ENCODE peak calls at places on chromosomes 13 and 19, in six cellular contexts. U is neuronal stem cell, Z is mesenchymal stem cell, G is IMR-90, E is trophoblast cell, O is H1. B is an unnamed sample.

GRCh38 chr13:26007774-26008173 is 44.0 kb downstream of the SHISA2 start:
- DNase-seq in U (no peak), Z (peak; percentile 30), G (no peak), E (no peak), O (no peak), B (no peak)

GRCh38 chr19:2716722-2717637 is 4.2 kb downstream of the DIRAS1 start:
- DNase-seq in U (no peak), Z (no peak), G (no peak), E (no peak), O (no peak), B (no peak)

GRCh38 chr19:12778020-12778904 is 2.9 kb upstream of the HOOK2 start:
- DNase-seq in U (no peak), Z (peak; percentile 94), G (peak; percentile 75), E (no peak), O (peak; percentile 76), B (peak; percentile 63)

GRCh38 chr19:44182145-44182544 is 17.2 kb downstream of the ZNF226 start:
- DNase-seq in U (no peak), Z (no peak), G (no peak), E (no peak), O (no peak), B (no peak)

GRCh38 chr19:4139614-4140236 is 13.7 kb upstream of the CREB3L3 start:
- DNase-seq in U (peak; percentile 48), Z (peak; percentile 60), G (peak; percentile 31), E (peak; percentile 83), O (peak; percentile 99), B (peak; percentile 90)

GRCh38 chr19:53977991-53978731 is 13.3 kb upstream of the CACNG6 start:
- DNase-seq in U (peak; percentile 98), Z (peak; percentile 81), G (peak; percentile 84), E (no peak), O (peak; percentile 97), B (peak; percentile 99)

GRCh38 chr19:51146751-51147150 is 4.7 kb downstream of the SIGLEC7 start:
- DNase-seq in U (no peak), Z (no peak), G (no peak), E (no peak), O (no peak), B (no peak)

GRCh38 chr13:26062853-26063444 is 11.1 kb upstream of the SHISA2 start:
- DNase-seq in U (peak; percentile 45), Z (peak; percentile 74), G (peak; percentile 33), E (peak; percentile 24), O (no peak), B (no peak)

GRCh38 chr13:114065926-114066774 is 66.3 kb downstream of the RASA3 start:
- DNase-seq in U (no peak), Z (no peak), G (no peak), E (no peak), O (no peak), B (no peak)

GRCh38 chr19:30932854-30933253 is 416.4 kb downstream of the TSHZ3 start:
- DNase-seq in U (no peak), Z (no peak), G (no peak), E (no peak), O (no peak), B (no peak)

GRCh38 chr13:35549481-35549880 is 73.0 kb upstream of the MAB21L1 start:
- DNase-seq in U (no peak), Z (peak; percentile 19), G (peak; percentile 43), E (no peak), O (no peak), B (no peak)

GRCh38 chr13:95226932-95227718 is 74.1 kb downstream of the ABCC4 start:
- DNase-seq in U (no peak), Z (peak; percentile 31), G (no peak), E (no peak), O (no peak), B (no peak)

GRCh38 chr13:28355822-28356371 is 139.0 kb downstream of the FLT1 start:
- DNase-seq in U (no peak), Z (peak; percentile 96), G (peak; percentile 86), E (no peak), O (no peak), B (no peak)

GRCh38 chr13:76836311-76836710 is 49.9 kb downstream of the KCTD12 start:
- DNase-seq in U (no peak), Z (peak; percentile 34), G (peak; percentile 70), E (no peak), O (no peak), B (no peak)

GRCh38 chr19:29760752-29761502 is 45.9 kb upstream of the C19orf12 start:
- DNase-seq in U (no peak), Z (no peak), G (no peak), E (no peak), O (no peak), B (no peak)

GRCh38 chr19:29767039-29767735 is 44.6 kb upstream of the CCNE1 start:
- DNase-seq in U (no peak), Z (no peak), G (no peak), E (peak; percentile 82), O (no peak), B (no peak)

GRCh38 chr19:29766100-29766499 is 45.7 kb upstream of the CCNE1 start:
- DNase-seq in U (no peak), Z (no peak), G (no peak), E (no peak), O (no peak), B (no peak)

GRCh38 chr19:29761575-29762225 is 46.6 kb upstream of the C19orf12 start:
- DNase-seq in U (no peak), Z (no peak), G (no peak), E (no peak), O (no peak), B (no peak)

DNA sequence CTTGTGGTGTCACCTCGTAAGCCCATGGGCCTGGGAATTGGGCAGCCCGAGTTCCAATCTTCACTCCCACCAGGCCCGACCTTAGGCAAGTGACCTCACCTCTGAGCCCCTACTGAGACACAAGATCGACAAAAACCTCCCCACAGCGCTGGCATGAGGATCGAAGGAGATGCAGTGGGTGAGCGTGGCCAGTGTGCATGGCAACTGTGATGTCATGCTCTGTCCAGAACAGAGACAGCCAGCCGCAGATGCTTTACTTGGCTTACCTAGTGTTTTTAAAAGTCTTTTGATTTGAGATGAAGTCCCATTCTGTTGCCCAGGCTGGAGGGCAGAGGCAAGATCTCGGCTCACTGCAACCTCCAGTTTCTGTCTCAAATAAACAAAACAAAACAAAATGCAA is 47.5 kb upstream of the CCNE1 start:
- DNase-seq in U (no peak), Z (no peak), G (no peak), E (peak; percentile 41), O (no peak), B (no peak)
- H3K14ac ChIP-seq in U (no peak overlapping the region), Z (no peak overlapping the region), G (no peak overlapping the region), E (no peak overlapping the region), O (no peak overlapping the region), B (no peak overlapping the region)

GRCh38 chr19:29694166-29694565 is 20.9 kb downstream of the C19orf12 start:
- DNase-seq in U (no peak), Z (no peak), G (no peak), E (no peak), O (no peak), B (no peak)

GRCh38 chr19:29699861-29700260 is 15.2 kb downstream of the C19orf12 start:
- DNase-seq in U (no peak), Z (no peak), G (no peak), E (no peak), O (no peak), B (no peak)

GRCh38 chr19:29694669-29695627 is 20.1 kb downstream of the C19orf12 start:
- DNase-seq in U (peak; percentile 59), Z (peak; percentile 75), G (peak; percentile 70), E (peak; percentile 78), O (peak; percentile 92), B (peak; percentile 88)

GRCh38 chr19:29697523-29698261 is 17.4 kb downstream of the C19orf12 start:
- DNase-seq in U (no peak), Z (no peak), G (no peak), E (no peak), O (no peak), B (no peak)

DNA sequence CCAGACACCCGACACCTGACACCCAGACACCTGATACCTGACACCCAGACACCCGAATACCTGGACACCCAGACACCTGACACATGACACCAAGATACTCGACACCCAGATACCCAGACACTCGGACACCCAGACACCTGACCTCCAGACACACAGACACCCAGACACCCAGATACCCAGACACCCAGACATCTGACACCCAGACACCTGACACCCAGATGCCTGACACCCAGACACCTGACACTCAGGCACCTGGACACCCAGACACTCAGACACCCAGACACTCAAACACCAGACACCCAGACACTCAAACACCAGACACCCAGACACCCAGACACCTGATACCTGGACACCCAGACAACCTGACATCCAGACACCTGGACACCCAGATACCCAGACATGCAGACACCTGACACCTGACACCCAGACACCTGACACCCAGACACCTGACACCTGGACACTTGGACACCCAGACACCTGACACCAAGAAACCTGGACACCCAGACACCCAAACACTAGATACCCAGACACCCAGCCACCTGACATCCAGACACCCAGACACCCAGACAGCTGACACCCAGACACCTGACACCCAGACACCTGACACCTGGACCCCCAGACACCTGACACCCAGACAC is 18.9 kb downstream of the C19orf12 start:
- DNase-seq in U (no peak), Z (no peak), G (no peak), E (no peak), O (no peak), B (no peak)
- H3K14ac ChIP-seq in U (no peak overlapping the region), Z (no peak overlapping the region), G (no peak overlapping the region), E (no peak overlapping the region), O (no peak overlapping the region), B (no peak overlapping the region)

GRCh38 chr13:21871302-21871862 is 200.5 kb downstream of the FGF9 start:
- DNase-seq in U (no peak), Z (no peak), G (no peak), E (no peak), O (no peak), B (no peak)
- H3K14ac ChIP-seq in U (no peak overlapping the region), Z (no peak overlapping the region), G (no peak overlapping the region), E (no peak overlapping the region), O (no peak overlapping the region), B (no peak overlapping the region)

DNA sequence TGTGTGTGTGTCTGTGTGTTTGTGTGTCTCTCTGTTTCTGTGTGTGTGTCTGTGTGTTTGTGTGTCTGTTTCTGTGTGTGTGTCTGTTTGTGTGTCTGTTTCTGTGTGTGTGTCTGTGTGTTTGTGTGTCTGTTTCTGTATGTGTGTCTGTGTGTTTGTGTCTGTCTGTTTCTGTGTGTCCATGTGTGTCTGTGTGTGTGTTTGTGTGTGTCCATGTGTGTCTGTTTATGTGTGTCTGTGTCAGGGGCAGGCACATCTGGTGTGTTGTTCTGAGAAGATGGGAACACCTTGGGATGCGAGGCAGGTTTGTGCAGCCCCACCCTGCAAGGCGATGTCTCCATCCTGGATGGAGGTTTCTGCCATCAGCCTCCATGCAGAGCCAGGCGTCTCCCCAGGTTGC is 275.8 kb upstream of the SOX1 start:
- DNase-seq in U (no peak), Z (no peak), G (no peak), E (no peak), O (no peak), B (no peak)
- H3K14ac ChIP-seq in U (no peak overlapping the region), Z (no peak overlapping the region), G (no peak overlapping the region), E (no peak overlapping the region), O (no peak overlapping the region), B (no peak overlapping the region)

GRCh38 chr19:40690050-40690698 is at the start of gene NUMBL:
- DNase-seq in U (peak; percentile 94), Z (no peak), G (no peak), E (peak; percentile 81), O (no peak), B (no peak)
- H3K14ac ChIP-seq in U (peak within 1 kb of the TSS; percentile 72), Z (peak within 1 kb of the TSS; percentile 99), G (peak within 1 kb of the TSS; percentile 99), E (peak within 1 kb of the TSS; percentile 43), O (no peak within 1 kb of the TSS), B (peak within 1 kb of the TSS; percentile 88)